ENCODE peak calls at places on chromosomes 3 and 15, in four cellular contexts. Y, O, I and R are unnamed samples.

GRCh38 chr3:71955549-71956373 is 170.8 kb upstream of the PROK2 start:
- DNase-seq in Y (peak; percentile 48), O (peak; percentile 23), I (peak; percentile 89), R (peak; percentile 67)

GRCh38 chr3:13308406-13308805 is 111.7 kb downstream of the NUP210 start:
- DNase-seq in Y (no peak), O (peak; percentile 39), I (peak; percentile 73), R (no peak)

GRCh38 chr3:149487598-149488197 is 13.2 kb downstream of the TM4SF4 start:
- DNase-seq in Y (no peak), O (no peak), I (no peak), R (no peak)

GRCh38 chr3:115839246-115839645 is 215.9 kb downstream of the GAP43 start:
- DNase-seq in Y (no peak), O (no peak), I (no peak), R (no peak)

GRCh38 chr3:13878711-13879101 is 1.2 kb downstream of the WNT7A start:
- DNase-seq in Y (no peak), O (no peak), I (no peak), R (no peak)

GRCh38 chr3:31014317-31015040 is 120.0 kb upstream of the GADL1 start:
- DNase-seq in Y (no peak), O (no peak), I (no peak), R (no peak)

GRCh38 chr3:160941885-160942494 is 163.2 kb downstream of the B3GALNT1 start:
- DNase-seq in Y (peak; percentile 29), O (peak; percentile 56), I (peak; percentile 86), R (peak; percentile 69)

GRCh38 chr3:89314454-89314853 is 207.0 kb downstream of the EPHA3 start:
- DNase-seq in Y (no peak), O (peak; percentile 56), I (peak; percentile 81), R (no peak)

GRCh38 chr3:42165211-42165610 is 74.1 kb downstream of the TRAK1 start:
- DNase-seq in Y (no peak), O (no peak), I (no peak), R (no peak)

GRCh38 chr15:93241696-93242585 is 152.9 kb upstream of the RGMA start:
- DNase-seq in Y (no peak), O (no peak), I (no peak), R (no peak)

GRCh38 chr3:194872669-194872977 is 186.9 kb downstream of the FAM43A start:
- DNase-seq in Y (no peak), O (peak; percentile 60), I (peak; percentile 67), R (no peak)

GRCh38 chr3:193912621-193913178 is 223.2 kb upstream of the HES1 start:
- DNase-seq in Y (no peak), O (no peak), I (no peak), R (no peak)

GRCh38 chr3:157204431-157204830 is 44.5 kb upstream of the CCNL1 start:
- DNase-seq in Y (peak; percentile 29), O (peak; percentile 34), I (peak; percentile 79), R (no peak)

GRCh38 chr15:66698318-66698961 is 3.6 kb upstream of the SMAD6 start:
- DNase-seq in Y (no peak), O (peak; percentile 44), I (peak; percentile 72), R (peak; percentile 53)

GRCh38 chr3:150240891-150241290 is 167.2 kb upstream of the TSC22D2 start:
- DNase-seq in Y (no peak), O (no peak), I (no peak), R (no peak)

GRCh38 chr3:143973352-143974021 is 1.9 kb downstream of the DIPK2A start:
- DNase-seq in Y (no peak), O (no peak), I (peak; percentile 45), R (peak; percentile 14)

GRCh38 chr15:63104727-63105126 is 16.9 kb upstream of the LACTB start:
- DNase-seq in Y (peak; percentile 55), O (no peak), I (peak; percentile 80), R (no peak)

GRCh38 chr3:13885704-13886010 is 5.8 kb upstream of the WNT7A start:
- DNase-seq in Y (no peak), O (no peak), I (no peak), R (no peak)

GRCh38 chr3:148464246-148464645 is 233.5 kb upstream of the AGTR1 start:
- DNase-seq in Y (no peak), O (peak; percentile 75), I (peak; percentile 33), R (no peak)

GRCh38 chr3:143565943-143566342 is 282.3 kb downstream of the SLC9A9 start:
- DNase-seq in Y (peak; percentile 29), O (no peak), I (peak; percentile 70), R (no peak)

GRCh38 chr3:123300056-123300455 is 98.3 kb downstream of the SEC22A start:
- DNase-seq in Y (no peak), O (no peak), I (no peak), R (no peak)

GRCh38 chr3:149367021-149367840 is 10.2 kb downstream of the TM4SF1 start:
- DNase-seq in Y (no peak), O (no peak), I (peak; percentile 57), R (no peak)

GRCh38 chr3:88150771-88151170 is 1.0 kb downstream of the C3orf38 start:
- DNase-seq in Y (no peak), O (no peak), I (no peak), R (no peak)

GRCh38 chr15:38912067-38912466 is 347.5 kb upstream of the RASGRP1 start:
- DNase-seq in Y (no peak), O (no peak), I (no peak), R (no peak)

GRCh38 chr3:147797095-147797494 is 387.9 kb downstream of the ZIC1 start:
- DNase-seq in Y (no peak), O (no peak), I (no peak), R (no peak)

GRCh38 chr3:122786067-122786466 is 7.6 kb downstream of the HSPBAP1 start:
- DNase-seq in Y (no peak), O (no peak), I (peak; percentile 80), R (no peak)

GRCh38 chr15:31481157-31481556 is 154.5 kb downstream of the KLF13 start:
- DNase-seq in Y (no peak), O (no peak), I (no peak), R (no peak)

GRCh38 chr15:71784719-71785118 is 25.6 kb upstream of the NR2E3 start:
- DNase-seq in Y (no peak), O (no peak), I (no peak), R (no peak)

GRCh38 chr15:37038036-37038715 is 62.2 kb downstream of the MEIS2 start:
- DNase-seq in Y (no peak), O (no peak), I (no peak), R (no peak)

GRCh38 chr3:54622688-54623087 is 305.2 kb downstream of the LRTM1 start:
- DNase-seq in Y (no peak), O (no peak), I (no peak), R (no peak)

GRCh38 chr15:33309602-33310276 is 1.0 kb upstream of the RYR3 start:
- DNase-seq in Y (no peak), O (no peak), I (peak; percentile 5), R (no peak)

GRCh38 chr15:56699743-56700142 is 33.6 kb downstream of the ZNF280D start:
- DNase-seq in Y (no peak), O (no peak), I (no peak), R (no peak)
- TF ChIP-seq CTCF in Y (no peak), O (no peak), I (no peak), R (no peak)

GRCh38 chr15:40098489-40099261 is 10.0 kb downstream of the BMF start:
- DNase-seq in Y (peak; percentile 74), O (peak; percentile 63), I (peak; percentile 96), R (peak; percentile 89)
- TF ChIP-seq CTCF in Y (no peak), O (no peak), I (no peak), R (no peak)

GRCh38 chr3:66808891-66809578 is 189.1 kb upstream of the KBTBD8 start:
- DNase-seq in Y (no peak), O (no peak), I (no peak), R (no peak)

GRCh38 chr3:66803706-66804496 is 194.2 kb upstream of the KBTBD8 start:
- DNase-seq in Y (no peak), O (no peak), I (no peak), R (no peak)

GRCh38 chr3:66800941-66801545 is 197.1 kb upstream of the KBTBD8 start:
- DNase-seq in Y (no peak), O (no peak), I (peak; percentile 34), R (no peak)

GRCh38 chr3:66797916-66798560 is 200.1 kb upstream of the KBTBD8 start:
- DNase-seq in Y (no peak), O (no peak), I (peak; percentile 91), R (no peak)

DNA sequence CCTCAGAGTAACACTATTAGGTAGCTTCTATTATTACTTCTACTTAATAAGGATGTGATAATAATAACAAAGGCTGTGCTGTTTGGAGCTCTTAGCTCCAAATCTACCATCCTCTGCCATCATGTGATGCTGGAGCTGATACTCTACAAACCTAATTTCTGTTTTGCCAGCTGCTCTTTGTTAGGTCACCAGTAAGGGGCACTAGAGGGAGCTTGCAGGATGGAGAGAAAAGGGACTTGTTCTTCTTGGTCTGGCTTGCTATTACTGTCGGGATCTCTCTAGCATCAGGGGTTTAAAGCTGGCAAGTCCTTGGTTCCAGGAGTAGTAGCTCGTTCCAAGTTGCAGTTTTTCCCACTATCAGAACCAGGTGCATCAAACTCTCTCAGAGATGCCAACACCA is 194.9 kb upstream of the KBTBD8 start:
- DNase-seq in Y (no peak), O (no peak), I (no peak), R (no peak)
- TF ChIP-seq CTCF in Y (peak; percentile 6), O (peak; percentile 26), I (peak; percentile 48), R (no peak)

GRCh38 chr3:28080716-28081115 is 160.7 kb upstream of the CMC1 start:
- DNase-seq in Y (no peak), O (no peak), I (no peak), R (no peak)

GRCh38 chr3:28081533-28081947 is 159.9 kb upstream of the CMC1 start:
- DNase-seq in Y (no peak), O (no peak), I (no peak), R (no peak)

DNA sequence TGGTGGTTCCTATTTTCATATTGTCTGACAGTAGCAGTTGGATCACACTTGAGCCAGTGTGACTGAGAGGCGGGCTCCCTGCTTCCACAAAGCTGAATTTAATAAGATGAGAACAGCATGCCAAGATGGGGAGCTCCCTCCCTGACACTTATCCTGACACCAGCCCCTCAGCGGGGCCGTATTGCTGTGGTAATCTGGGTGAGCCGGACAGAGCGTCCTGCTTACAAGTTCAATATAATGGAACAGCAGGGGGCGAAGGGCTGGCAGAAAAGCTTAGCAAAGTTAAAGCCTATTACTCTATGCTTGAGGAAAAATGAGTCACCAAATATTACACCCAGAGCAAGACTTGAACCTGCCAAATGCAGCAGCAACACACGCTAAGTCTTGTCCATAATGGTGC is 163.9 kb upstream of the CMC1 start:
- DNase-seq in Y (peak; percentile 5), O (no peak), I (peak; percentile 67), R (no peak)
- TF ChIP-seq CTCF in Y (peak; percentile 33), O (peak; percentile 18), I (peak; percentile 22), R (no peak)

GRCh38 chr15:23866832-23867231 is 179.7 kb upstream of the NDN start:
- DNase-seq in Y (no peak), O (peak; percentile 35), I (no peak), R (no peak)
- TF ChIP-seq CTCF in Y (peak; percentile 7), O (peak; percentile 67), I (peak; percentile 24), R (no peak)

GRCh38 chr3:58353722-58354553 is 21.2 kb downstream of the PXK start:
- DNase-seq in Y (no peak), O (no peak), I (peak; percentile 39), R (no peak)
- TF ChIP-seq CTCF in Y (no peak), O (no peak), I (peak; percentile 38), R (no peak)